ENCODE peak calls at places on chromosomes 1 and 21, in five cellular contexts. T is GM04504; V is stimulated activated CD4-positive, alpha-beta T cell treated with anti-CD3 and anti-CD28 coated beads, TNF-alpha, amount 100 ng/mL, for 24 hours; U is stimulated activated CD8-positive, alpha-beta memory T cell treated with anti-CD3 and anti-CD28 coated beads, Interleukin-4, amount 100 ng/mL, for 48 hours; S is activated naive CD8-positive, alpha-beta T cell treated with anti-CD3 and anti-CD28 coated beads, Interleukin-2, amount 50 U/mL, for 24 hours. F is an unnamed sample.

GRCh38 chr1:27005648-27006496 is 6.8 kb downstream of the TENT5B start:
- DNase-seq in T (no peak), V (no peak), U (no peak), S (no peak), F (no peak)

GRCh38 chr1:234676103-234676594 is 66.2 kb upstream of the IRF2BP2 start:
- DNase-seq in T (peak; percentile 40), V (peak; percentile 28), U (peak; percentile 75), S (peak; percentile 63), F (peak; percentile 83)

GRCh38 chr1:17922833-17923232 is 167.7 kb downstream of the ACTL8 start:
- DNase-seq in T (peak; percentile 1), V (no peak), U (peak; percentile 42), S (peak; percentile 12), F (no peak)

GRCh38 chr1:237154173-237154572 is 112.2 kb downstream of the RYR2 start:
- DNase-seq in T (no peak), V (no peak), U (no peak), S (no peak), F (no peak)

GRCh38 chr21:44701023-44701400 is 4.0 kb downstream of the KRTAP10-12 start:
- DNase-seq in T (no peak), V (no peak), U (peak; percentile 12), S (no peak), F (no peak)

GRCh38 chr1:242770366-242770765 is 245.9 kb upstream of the PLD5 start:
- DNase-seq in T (no peak), V (no peak), U (no peak), S (no peak), F (no peak)

GRCh38 chr1:232308616-232309015 is 321.3 kb downstream of the SIPA1L2 start:
- DNase-seq in T (no peak), V (no peak), U (no peak), S (no peak), F (no peak)

GRCh38 chr1:147669475-147670318 is 627 bp downstream of the ACP6 start:
- DNase-seq in T (no peak), V (peak; percentile 20), U (peak; percentile 56), S (peak; percentile 48), F (peak; percentile 86)

GRCh38 chr1:170967042-170967910 is 31.9 kb downstream of the MROH9 start:
- DNase-seq in T (no peak), V (no peak), U (no peak), S (no peak), F (no peak)

GRCh38 chr1:231925864-231926263 is 299.3 kb downstream of the DISC1 start:
- DNase-seq in T (no peak), V (no peak), U (no peak), S (no peak), F (no peak)

GRCh38 chr1:107293901-107294600 is 153.2 kb downstream of the NTNG1 start:
- DNase-seq in T (no peak), V (no peak), U (no peak), S (no peak), F (no peak)

GRCh38 chr1:8026976-8027747 is 1.1 kb upstream of the ERRFI1 start:
- DNase-seq in T (no peak), V (no peak), U (no peak), S (no peak), F (no peak)

GRCh38 chr1:90729484-90730246 is 12.6 kb upstream of the BARHL2 start:
- DNase-seq in T (no peak), V (no peak), U (no peak), S (peak; percentile 46), F (no peak)